ENCODE peak calls at places on chromosome 17, in ten cellular contexts. One of them, this sample, is unnamed.

GRCh38 chr17:64418506-64419339 is 28.1 kb upstream of the PECAM1 start:
- DNase-seq in GM23248: peak
- DNase-seq in effector CD8-positive, alpha-beta T cell: no peak
- DNase-seq in activated effector memory CD4-positive, alpha-beta T cell treated with anti-CD3 and anti-CD28 coated beads, Interleukin-2, amount 50 U/mL, for 16 hours: no peak
- DNase-seq in GM12864: no peak
- DNase-seq in DMS153: peak
- DNase-seq in left lung: no peak
- DNase-seq in psoas muscle: no peak
- DNase-seq in activated naive CD4-positive, alpha-beta T cell: no peak
- DNase-seq in skeletal muscle cell: peak
- DNase-seq in this sample: no peak

GRCh38 chr17:40311575-40311974 is 2.6 kb downstream of the RARA start:
- DNase-seq in GM23248: peak
- DNase-seq in effector CD8-positive, alpha-beta T cell: no peak
- DNase-seq in activated effector memory CD4-positive, alpha-beta T cell treated with anti-CD3 and anti-CD28 coated beads, Interleukin-2, amount 50 U/mL, for 16 hours: no peak
- DNase-seq in GM12864: no peak
- DNase-seq in DMS153: no peak
- DNase-seq in left lung: peak
- DNase-seq in psoas muscle: peak
- DNase-seq in activated naive CD4-positive, alpha-beta T cell: no peak
- DNase-seq in skeletal muscle cell: no peak
- DNase-seq in this sample: no peak

GRCh38 chr17:14471052-14471451 is 170.2 kb downstream of the HS3ST3B1 start:
- DNase-seq in GM23248: peak
- DNase-seq in effector CD8-positive, alpha-beta T cell: no peak
- DNase-seq in activated effector memory CD4-positive, alpha-beta T cell treated with anti-CD3 and anti-CD28 coated beads, Interleukin-2, amount 50 U/mL, for 16 hours: no peak
- DNase-seq in GM12864: no peak
- DNase-seq in DMS153: peak
- DNase-seq in left lung: no peak
- DNase-seq in psoas muscle: no peak
- DNase-seq in activated naive CD4-positive, alpha-beta T cell: no peak
- DNase-seq in skeletal muscle cell: peak
- DNase-seq in this sample: no peak

GRCh38 chr17:63751806-63752205 is 10.2 kb upstream of the STRADA start:
- DNase-seq in GM23248: no peak
- DNase-seq in effector CD8-positive, alpha-beta T cell: no peak
- DNase-seq in activated effector memory CD4-positive, alpha-beta T cell treated with anti-CD3 and anti-CD28 coated beads, Interleukin-2, amount 50 U/mL, for 16 hours: no peak
- DNase-seq in GM12864: no peak
- DNase-seq in DMS153: no peak
- DNase-seq in left lung: no peak
- DNase-seq in psoas muscle: no peak
- DNase-seq in activated naive CD4-positive, alpha-beta T cell: no peak
- DNase-seq in skeletal muscle cell: no peak
- DNase-seq in this sample: no peak

GRCh38 chr17:60091109-60091508 is 12.4 kb upstream of the HEATR6 start:
- DNase-seq in GM23248: no peak
- DNase-seq in effector CD8-positive, alpha-beta T cell: no peak
- DNase-seq in activated effector memory CD4-positive, alpha-beta T cell treated with anti-CD3 and anti-CD28 coated beads, Interleukin-2, amount 50 U/mL, for 16 hours: no peak
- DNase-seq in GM12864: no peak
- DNase-seq in DMS153: no peak
- DNase-seq in left lung: no peak
- DNase-seq in psoas muscle: no peak
- DNase-seq in activated naive CD4-positive, alpha-beta T cell: no peak
- DNase-seq in skeletal muscle cell: no peak
- DNase-seq in this sample: no peak

GRCh38 chr17:15463363-15463762 is 4.1 kb downstream of the CDRT4 start:
- DNase-seq in GM23248: peak
- DNase-seq in effector CD8-positive, alpha-beta T cell: no peak
- DNase-seq in activated effector memory CD4-positive, alpha-beta T cell treated with anti-CD3 and anti-CD28 coated beads, Interleukin-2, amount 50 U/mL, for 16 hours: no peak
- DNase-seq in GM12864: no peak
- DNase-seq in DMS153: no peak
- DNase-seq in left lung: no peak
- DNase-seq in psoas muscle: peak
- DNase-seq in activated naive CD4-positive, alpha-beta T cell: no peak
- DNase-seq in skeletal muscle cell: peak
- DNase-seq in this sample: no peak

GRCh38 chr17:68709995-68710780 is 109.0 kb upstream of the FAM20A start:
- DNase-seq in GM23248: peak
- DNase-seq in effector CD8-positive, alpha-beta T cell: no peak
- DNase-seq in activated effector memory CD4-positive, alpha-beta T cell treated with anti-CD3 and anti-CD28 coated beads, Interleukin-2, amount 50 U/mL, for 16 hours: no peak
- DNase-seq in GM12864: no peak
- DNase-seq in DMS153: no peak
- DNase-seq in left lung: no peak
- DNase-seq in psoas muscle: no peak
- DNase-seq in activated naive CD4-positive, alpha-beta T cell: no peak
- DNase-seq in skeletal muscle cell: peak
- DNase-seq in this sample: no peak

GRCh38 chr17:80168371-80168770 is 1.5 kb upstream of the CARD14 start:
- DNase-seq in GM23248: no peak
- DNase-seq in effector CD8-positive, alpha-beta T cell: no peak
- DNase-seq in activated effector memory CD4-positive, alpha-beta T cell treated with anti-CD3 and anti-CD28 coated beads, Interleukin-2, amount 50 U/mL, for 16 hours: no peak
- DNase-seq in GM12864: no peak
- DNase-seq in DMS153: no peak
- DNase-seq in left lung: no peak
- DNase-seq in psoas muscle: no peak
- DNase-seq in activated naive CD4-positive, alpha-beta T cell: no peak
- DNase-seq in skeletal muscle cell: no peak
- DNase-seq in this sample: no peak

GRCh38 chr17:62727916-62728672 is 80.0 kb downstream of the MARCHF10 start:
- DNase-seq in GM23248: no peak
- DNase-seq in effector CD8-positive, alpha-beta T cell: no peak
- DNase-seq in activated effector memory CD4-positive, alpha-beta T cell treated with anti-CD3 and anti-CD28 coated beads, Interleukin-2, amount 50 U/mL, for 16 hours: no peak
- DNase-seq in GM12864: no peak
- DNase-seq in DMS153: no peak
- DNase-seq in left lung: no peak
- DNase-seq in psoas muscle: no peak
- DNase-seq in activated naive CD4-positive, alpha-beta T cell: no peak
- DNase-seq in skeletal muscle cell: no peak
- DNase-seq in this sample: no peak

GRCh38 chr17:32793841-32794240 is 83.1 kb downstream of the MYO1D start:
- DNase-seq in GM23248: no peak
- DNase-seq in effector CD8-positive, alpha-beta T cell: no peak
- DNase-seq in activated effector memory CD4-positive, alpha-beta T cell treated with anti-CD3 and anti-CD28 coated beads, Interleukin-2, amount 50 U/mL, for 16 hours: no peak
- DNase-seq in GM12864: no peak
- DNase-seq in DMS153: no peak
- DNase-seq in left lung: no peak
- DNase-seq in psoas muscle: no peak
- DNase-seq in activated naive CD4-positive, alpha-beta T cell: no peak
- DNase-seq in skeletal muscle cell: no peak
- DNase-seq in this sample: no peak

GRCh38 chr17:12201294-12201693 is 180.6 kb downstream of the MAP2K4 start:
- DNase-seq in GM23248: no peak
- DNase-seq in effector CD8-positive, alpha-beta T cell: no peak
- DNase-seq in activated effector memory CD4-positive, alpha-beta T cell treated with anti-CD3 and anti-CD28 coated beads, Interleukin-2, amount 50 U/mL, for 16 hours: no peak
- DNase-seq in GM12864: no peak
- DNase-seq in DMS153: no peak
- DNase-seq in left lung: no peak
- DNase-seq in psoas muscle: no peak
- DNase-seq in activated naive CD4-positive, alpha-beta T cell: no peak
- DNase-seq in skeletal muscle cell: no peak
- DNase-seq in this sample: no peak

GRCh38 chr17:61490540-61490975 is 38.3 kb downstream of the TBX4 start:
- DNase-seq in GM23248: peak
- DNase-seq in effector CD8-positive, alpha-beta T cell: no peak
- DNase-seq in activated effector memory CD4-positive, alpha-beta T cell treated with anti-CD3 and anti-CD28 coated beads, Interleukin-2, amount 50 U/mL, for 16 hours: no peak
- DNase-seq in GM12864: no peak
- DNase-seq in DMS153: no peak
- DNase-seq in left lung: peak
- DNase-seq in psoas muscle: no peak
- DNase-seq in activated naive CD4-positive, alpha-beta T cell: no peak
- DNase-seq in skeletal muscle cell: no peak
- DNase-seq in this sample: no peak

GRCh38 chr17:5770556-5771270 is 186.4 kb upstream of the NLRP1 start:
- DNase-seq in GM23248: no peak
- DNase-seq in effector CD8-positive, alpha-beta T cell: no peak
- DNase-seq in activated effector memory CD4-positive, alpha-beta T cell treated with anti-CD3 and anti-CD28 coated beads, Interleukin-2, amount 50 U/mL, for 16 hours: no peak
- DNase-seq in GM12864: no peak
- DNase-seq in DMS153: no peak
- DNase-seq in left lung: no peak
- DNase-seq in psoas muscle: no peak
- DNase-seq in activated naive CD4-positive, alpha-beta T cell: no peak
- DNase-seq in skeletal muscle cell: no peak
- DNase-seq in this sample: no peak

GRCh38 chr17:59619313-59620063 is at the start of gene CLTC:
- DNase-seq in GM23248: peak
- DNase-seq in effector CD8-positive, alpha-beta T cell: peak
- DNase-seq in activated effector memory CD4-positive, alpha-beta T cell treated with anti-CD3 and anti-CD28 coated beads, Interleukin-2, amount 50 U/mL, for 16 hours: peak
- DNase-seq in GM12864: peak
- DNase-seq in DMS153: peak
- DNase-seq in left lung: peak
- DNase-seq in psoas muscle: peak
- DNase-seq in activated naive CD4-positive, alpha-beta T cell: peak
- DNase-seq in skeletal muscle cell: peak
- DNase-seq in this sample: peak

GRCh38 chr17:68700391-68700790 is 99.2 kb upstream of the FAM20A start:
- DNase-seq in GM23248: no peak
- DNase-seq in effector CD8-positive, alpha-beta T cell: no peak
- DNase-seq in activated effector memory CD4-positive, alpha-beta T cell treated with anti-CD3 and anti-CD28 coated beads, Interleukin-2, amount 50 U/mL, for 16 hours: no peak
- DNase-seq in GM12864: no peak
- DNase-seq in DMS153: no peak
- DNase-seq in left lung: no peak
- DNase-seq in psoas muscle: no peak
- DNase-seq in activated naive CD4-positive, alpha-beta T cell: no peak
- DNase-seq in skeletal muscle cell: no peak
- DNase-seq in this sample: no peak

GRCh38 chr17:8995711-8996110 is 25.6 kb upstream of the NTN1 start:
- DNase-seq in GM23248: no peak
- DNase-seq in effector CD8-positive, alpha-beta T cell: no peak
- DNase-seq in activated effector memory CD4-positive, alpha-beta T cell treated with anti-CD3 and anti-CD28 coated beads, Interleukin-2, amount 50 U/mL, for 16 hours: no peak
- DNase-seq in GM12864: no peak
- DNase-seq in DMS153: no peak
- DNase-seq in left lung: no peak
- DNase-seq in psoas muscle: no peak
- DNase-seq in activated naive CD4-positive, alpha-beta T cell: no peak
- DNase-seq in skeletal muscle cell: no peak
- DNase-seq in this sample: no peak

GRCh38 chr17:13114601-13115024 is 96.8 kb upstream of the ELAC2 start:
- DNase-seq in GM23248: peak
- DNase-seq in effector CD8-positive, alpha-beta T cell: no peak
- DNase-seq in activated effector memory CD4-positive, alpha-beta T cell treated with anti-CD3 and anti-CD28 coated beads, Interleukin-2, amount 50 U/mL, for 16 hours: no peak
- DNase-seq in GM12864: no peak
- DNase-seq in DMS153: no peak
- DNase-seq in left lung: no peak
- DNase-seq in psoas muscle: no peak
- DNase-seq in activated naive CD4-positive, alpha-beta T cell: no peak
- DNase-seq in skeletal muscle cell: no peak
- DNase-seq in this sample: peak

GRCh38 chr17:77420804-77421634 is 280.2 kb downstream of the SEC14L1 start:
- DNase-seq in GM23248: peak
- DNase-seq in effector CD8-positive, alpha-beta T cell: peak
- DNase-seq in activated effector memory CD4-positive, alpha-beta T cell treated with anti-CD3 and anti-CD28 coated beads, Interleukin-2, amount 50 U/mL, for 16 hours: peak
- DNase-seq in GM12864: no peak
- DNase-seq in DMS153: peak
- DNase-seq in left lung: no peak
- DNase-seq in psoas muscle: peak
- DNase-seq in activated naive CD4-positive, alpha-beta T cell: no peak
- DNase-seq in skeletal muscle cell: peak
- DNase-seq in this sample: peak

GRCh38 chr17:5055543-5055942 is 20.3 kb upstream of the SLC52A1 start:
- DNase-seq in GM23248: no peak
- DNase-seq in effector CD8-positive, alpha-beta T cell: no peak
- DNase-seq in activated effector memory CD4-positive, alpha-beta T cell treated with anti-CD3 and anti-CD28 coated beads, Interleukin-2, amount 50 U/mL, for 16 hours: no peak
- DNase-seq in GM12864: no peak
- DNase-seq in DMS153: no peak
- DNase-seq in left lung: no peak
- DNase-seq in psoas muscle: no peak
- DNase-seq in activated naive CD4-positive, alpha-beta T cell: no peak
- DNase-seq in skeletal muscle cell: no peak
- DNase-seq in this sample: no peak

GRCh38 chr17:6639651-6640535 is 618 bp downstream of the KIAA0753 start:
- DNase-seq in GM23248: peak
- DNase-seq in effector CD8-positive, alpha-beta T cell: peak
- DNase-seq in activated effector memory CD4-positive, alpha-beta T cell treated with anti-CD3 and anti-CD28 coated beads, Interleukin-2, amount 50 U/mL, for 16 hours: peak
- DNase-seq in GM12864: no peak
- DNase-seq in DMS153: no peak
- DNase-seq in left lung: peak
- DNase-seq in psoas muscle: peak
- DNase-seq in activated naive CD4-positive, alpha-beta T cell: no peak
- DNase-seq in skeletal muscle cell: no peak
- DNase-seq in this sample: no peak

GRCh38 chr17:19830061-19830460 is 37.7 kb downstream of the ULK2 start:
- DNase-seq in GM23248: no peak
- DNase-seq in effector CD8-positive, alpha-beta T cell: no peak
- DNase-seq in activated effector memory CD4-positive, alpha-beta T cell treated with anti-CD3 and anti-CD28 coated beads, Interleukin-2, amount 50 U/mL, for 16 hours: no peak
- DNase-seq in GM12864: no peak
- DNase-seq in DMS153: no peak
- DNase-seq in left lung: no peak
- DNase-seq in psoas muscle: no peak
- DNase-seq in activated naive CD4-positive, alpha-beta T cell: no peak
- DNase-seq in skeletal muscle cell: no peak
- DNase-seq in this sample: no peak

GRCh38 chr17:28950752-28951427 is 428 bp downstream of the PHF12 start:
- DNase-seq in GM23248: no peak
- DNase-seq in effector CD8-positive, alpha-beta T cell: no peak
- DNase-seq in activated effector memory CD4-positive, alpha-beta T cell treated with anti-CD3 and anti-CD28 coated beads, Interleukin-2, amount 50 U/mL, for 16 hours: no peak
- DNase-seq in GM12864: no peak
- DNase-seq in DMS153: no peak
- DNase-seq in left lung: no peak
- DNase-seq in psoas muscle: peak
- DNase-seq in activated naive CD4-positive, alpha-beta T cell: no peak
- DNase-seq in skeletal muscle cell: no peak
- DNase-seq in this sample: no peak

GRCh38 chr17:38358586-38359513 is 7.2 kb downstream of the SOCS7 start:
- DNase-seq in GM23248: peak
- DNase-seq in effector CD8-positive, alpha-beta T cell: no peak
- DNase-seq in activated effector memory CD4-positive, alpha-beta T cell treated with anti-CD3 and anti-CD28 coated beads, Interleukin-2, amount 50 U/mL, for 16 hours: no peak
- DNase-seq in GM12864: no peak
- DNase-seq in DMS153: no peak
- DNase-seq in left lung: no peak
- DNase-seq in psoas muscle: no peak
- DNase-seq in activated naive CD4-positive, alpha-beta T cell: no peak
- DNase-seq in skeletal muscle cell: no peak
- DNase-seq in this sample: no peak

GRCh38 chr17:69607162-69607834 is 192.8 kb downstream of the MAP2K6 start:
- DNase-seq in GM23248: peak
- DNase-seq in effector CD8-positive, alpha-beta T cell: no peak
- DNase-seq in activated effector memory CD4-positive, alpha-beta T cell treated with anti-CD3 and anti-CD28 coated beads, Interleukin-2, amount 50 U/mL, for 16 hours: no peak
- DNase-seq in GM12864: peak
- DNase-seq in DMS153: peak
- DNase-seq in left lung: peak
- DNase-seq in psoas muscle: peak
- DNase-seq in activated naive CD4-positive, alpha-beta T cell: no peak
- DNase-seq in skeletal muscle cell: peak
- DNase-seq in this sample: peak

GRCh38 chr17:19727466-19728113 is 11.2 kb upstream of the SLC47A2 start:
- DNase-seq in GM23248: peak
- DNase-seq in effector CD8-positive, alpha-beta T cell: no peak
- DNase-seq in activated effector memory CD4-positive, alpha-beta T cell treated with anti-CD3 and anti-CD28 coated beads, Interleukin-2, amount 50 U/mL, for 16 hours: no peak
- DNase-seq in GM12864: no peak
- DNase-seq in DMS153: peak
- DNase-seq in left lung: peak
- DNase-seq in psoas muscle: peak
- DNase-seq in activated naive CD4-positive, alpha-beta T cell: no peak
- DNase-seq in skeletal muscle cell: peak
- DNase-seq in this sample: no peak

GRCh38 chr17:81577278-81578000 is 25.3 kb upstream of the FAAP100 start:
- DNase-seq in GM23248: no peak
- DNase-seq in effector CD8-positive, alpha-beta T cell: no peak
- DNase-seq in activated effector memory CD4-positive, alpha-beta T cell treated with anti-CD3 and anti-CD28 coated beads, Interleukin-2, amount 50 U/mL, for 16 hours: no peak
- DNase-seq in GM12864: no peak
- DNase-seq in DMS153: no peak
- DNase-seq in left lung: no peak
- DNase-seq in psoas muscle: no peak
- DNase-seq in activated naive CD4-positive, alpha-beta T cell: no peak
- DNase-seq in skeletal muscle cell: no peak
- DNase-seq in this sample: no peak

GRCh38 chr17:62592305-62593099 is 35.0 kb upstream of the MRC2 start:
- DNase-seq in GM23248: peak
- DNase-seq in effector CD8-positive, alpha-beta T cell: no peak
- DNase-seq in activated effector memory CD4-positive, alpha-beta T cell treated with anti-CD3 and anti-CD28 coated beads, Interleukin-2, amount 50 U/mL, for 16 hours: no peak
- DNase-seq in GM12864: no peak
- DNase-seq in DMS153: no peak
- DNase-seq in left lung: no peak
- DNase-seq in psoas muscle: no peak
- DNase-seq in activated naive CD4-positive, alpha-beta T cell: no peak
- DNase-seq in skeletal muscle cell: no peak
- DNase-seq in this sample: no peak

GRCh38 chr17:40596261-40596919 is 31.1 kb upstream of the CCR7 start:
- DNase-seq in GM23248: no peak
- DNase-seq in effector CD8-positive, alpha-beta T cell: no peak
- DNase-seq in activated effector memory CD4-positive, alpha-beta T cell treated with anti-CD3 and anti-CD28 coated beads, Interleukin-2, amount 50 U/mL, for 16 hours: no peak
- DNase-seq in GM12864: peak
- DNase-seq in DMS153: peak
- DNase-seq in left lung: no peak
- DNase-seq in psoas muscle: no peak
- DNase-seq in activated naive CD4-positive, alpha-beta T cell: no peak
- DNase-seq in skeletal muscle cell: no peak
- DNase-seq in this sample: no peak

This sample was measured in NT2/D1.